ENCODE peak calls at places on chromosomes 13 and 19, in four cellular contexts. One of them, this sample, is unnamed.

GRCh38 chr13:24683833-24684599 is 3.8 kb downstream of the ATP12A start:
- DNase-seq in fibroblast of lung: peak
- DNase-seq in islet precursor cell: peak
- DNase-seq in T-helper 9 cell: peak
- DNase-seq in this sample: no peak

GRCh38 chr19:50759886-50760285 is 10.4 kb upstream of the GPR32 start:
- DNase-seq in islet precursor cell: no peak
- DNase-seq in T-helper 9 cell: no peak
- DNase-seq in fibroblast of lung: peak
- DNase-seq in this sample: no peak

GRCh38 chr13:41633776-41634175 is 176.4 kb downstream of the RGCC start:
- DNase-seq in fibroblast of lung: no peak
- DNase-seq in T-helper 9 cell: no peak
- DNase-seq in islet precursor cell: no peak
- DNase-seq in this sample: no peak

GRCh38 chr13:21478881-21479808 is 20.0 kb upstream of the ZDHHC20 start:
- DNase-seq in fibroblast of lung: peak
- DNase-seq in islet precursor cell: no peak
- DNase-seq in T-helper 9 cell: peak
- DNase-seq in this sample: peak

GRCh38 chr13:58452123-58452623 is 820.6 kb downstream of the PCDH17 start:
- DNase-seq in T-helper 9 cell: no peak
- DNase-seq in fibroblast of lung: no peak
- DNase-seq in islet precursor cell: peak
- DNase-seq in this sample: no peak

GRCh38 chr19:14434157-14434501 is 1.0 kb downstream of the PKN1 start:
- DNase-seq in islet precursor cell: no peak
- DNase-seq in T-helper 9 cell: no peak
- DNase-seq in fibroblast of lung: no peak
- DNase-seq in this sample: no peak

GRCh38 chr13:112374271-112374670 is 1.9 kb upstream of the SPACA7 start:
- DNase-seq in islet precursor cell: no peak
- DNase-seq in T-helper 9 cell: no peak
- DNase-seq in fibroblast of lung: no peak
- DNase-seq in this sample: no peak

GRCh38 chr13:65532231-65532630 is 1697.9 kb downstream of the PCDH9 start:
- DNase-seq in islet precursor cell: no peak
- DNase-seq in T-helper 9 cell: no peak
- DNase-seq in fibroblast of lung: no peak
- DNase-seq in this sample: no peak

GRCh38 chr19:1244693-1245451 is 3.3 kb downstream of the ATP5F1D start:
- DNase-seq in fibroblast of lung: no peak
- DNase-seq in T-helper 9 cell: no peak
- DNase-seq in islet precursor cell: no peak
- DNase-seq in this sample: no peak

GRCh38 chr19:50380767-50381166 is 3.4 kb upstream of the POLD1 start:
- DNase-seq in T-helper 9 cell: no peak
- DNase-seq in islet precursor cell: no peak
- DNase-seq in fibroblast of lung: no peak
- DNase-seq in this sample: no peak